ENCODE peak calls at places on chromosomes 3 and 15, in five cellular contexts. X, T, V, Q and L are unnamed samples.

GRCh38 chr3:142501004-142501926 is 53.4 kb upstream of the XRN1 start:
- DNase-seq in X (peak; percentile 52), T (no peak), V (no peak), Q (no peak), L (no peak)

GRCh38 chr3:57298041-57298440 is 5.6 kb upstream of the ASB14 start:
- DNase-seq in X (peak; percentile 27), T (no peak), V (no peak), Q (no peak), L (peak; percentile 5)

GRCh38 chr15:63186065-63186464 is 3.3 kb upstream of the RAB8B start:
- DNase-seq in X (peak; percentile 66), T (no peak), V (no peak), Q (no peak), L (peak; percentile 41)

GRCh38 chr3:57952208-57952631 is 56.0 kb upstream of the FLNB start:
- DNase-seq in X (peak; percentile 87), T (peak; percentile 13), V (peak; percentile 81), Q (no peak), L (peak; percentile 49)

GRCh38 chr15:95134306-95135100 is 903.1 kb downstream of the MCTP2 start:
- DNase-seq in X (no peak), T (no peak), V (no peak), Q (no peak), L (no peak)

GRCh38 chr3:192409838-192410683 is 317.3 kb downstream of the FGF12 start:
- DNase-seq in X (peak; percentile 45), T (no peak), V (peak; percentile 72), Q (no peak), L (no peak)

GRCh38 chr3:46095307-46095706 is 68.0 kb upstream of the XCR1 start:
- DNase-seq in X (no peak), T (no peak), V (no peak), Q (peak; percentile 90), L (no peak)

GRCh38 chr3:40308725-40309438 is 625 bp upstream of the EIF1B start:
- DNase-seq in X (no peak), T (no peak), V (no peak), Q (no peak), L (no peak)

GRCh38 chr3:13801361-13802214 is 78.3 kb downstream of the WNT7A start:
- DNase-seq in X (no peak), T (no peak), V (no peak), Q (no peak), L (no peak)

GRCh38 chr15:61828008-61828407 is 232.2 kb downstream of the VPS13C start:
- DNase-seq in X (peak; percentile 31), T (peak; percentile 47), V (peak; percentile 44), Q (no peak), L (peak; percentile 23)

GRCh38 chr3:171183042-171183441 is 156.5 kb upstream of the SLC2A2 start:
- DNase-seq in X (peak; percentile 61), T (peak; percentile 81), V (no peak), Q (no peak), L (peak; percentile 56)

GRCh38 chr3:82012775-82013174 is 251.3 kb upstream of the GBE1 start:
- DNase-seq in X (no peak), T (no peak), V (no peak), Q (no peak), L (no peak)

GRCh38 chr3:133254151-133254550 is 145.7 kb upstream of the BFSP2 start:
- DNase-seq in X (no peak), T (no peak), V (no peak), Q (no peak), L (no peak)

GRCh38 chr3:158782283-158782682 is 19.6 kb upstream of the MFSD1 start:
- DNase-seq in X (no peak), T (no peak), V (no peak), Q (no peak), L (no peak)

GRCh38 chr3:67389176-67389575 is 265.2 kb downstream of the SUCLG2 start:
- DNase-seq in X (no peak), T (no peak), V (no peak), Q (peak; percentile 40), L (no peak)

GRCh38 chr3:28915711-28916481 is 365.0 kb upstream of the RBMS3 start:
- DNase-seq in X (peak; percentile 59), T (no peak), V (peak; percentile 64), Q (no peak), L (no peak)

GRCh38 chr15:77001351-77001750 is 6.4 kb downstream of the PSTPIP1 start:
- DNase-seq in X (no peak), T (no peak), V (no peak), Q (no peak), L (no peak)

DNA sequence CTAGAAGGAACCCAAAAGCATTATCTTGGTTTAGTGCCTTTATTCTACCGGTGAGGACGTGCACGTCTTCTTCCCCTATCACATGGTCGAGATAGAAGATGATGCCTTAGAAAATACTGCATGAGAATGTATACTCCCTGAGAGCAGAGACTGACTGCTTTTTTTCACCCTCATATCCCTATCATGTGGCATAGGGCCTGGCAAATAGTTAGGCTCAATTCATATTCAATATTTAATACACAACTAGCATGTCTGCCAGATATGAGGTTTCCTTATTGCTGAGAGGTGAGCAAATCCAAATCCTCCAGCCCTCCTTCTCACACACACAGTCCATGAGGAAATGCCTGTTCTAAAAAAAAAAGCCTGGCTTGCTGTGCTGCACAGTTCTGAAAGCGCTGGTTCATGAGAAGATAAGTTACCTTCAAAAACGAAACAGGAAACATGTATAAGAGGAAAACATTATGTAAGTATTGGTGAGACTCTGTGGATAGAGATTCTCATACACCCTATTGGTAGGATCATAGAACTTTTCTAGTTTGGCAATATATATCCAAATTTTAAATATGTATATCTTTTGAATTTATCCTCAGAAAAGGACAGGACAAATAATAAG is 15.5 kb upstream of the ACAP2 start:
- DNase-seq in X (no peak), T (no peak), V (no peak), Q (no peak), L (no peak)
- TF ChIP-seq JUNB in X (no peak), T (no peak), V (no peak), Q (no peak), L (no peak)

GRCh38 chr3:72082776-72083477 is 298.0 kb upstream of the PROK2 start:
- DNase-seq in X (no peak), T (peak; percentile 18), V (no peak), Q (no peak), L (no peak)
- TF ChIP-seq JUNB in X (no peak), T (no peak), V (no peak), Q (peak; percentile 1), L (no peak)

GRCh38 chr3:121153851-121154250 is 245.8 kb downstream of the STXBP5L start:
- DNase-seq in X (no peak), T (no peak), V (peak; percentile 27), Q (no peak), L (no peak)
- TF ChIP-seq JUNB in X (no peak), T (no peak), V (no peak), Q (no peak), L (no peak)

DNA sequence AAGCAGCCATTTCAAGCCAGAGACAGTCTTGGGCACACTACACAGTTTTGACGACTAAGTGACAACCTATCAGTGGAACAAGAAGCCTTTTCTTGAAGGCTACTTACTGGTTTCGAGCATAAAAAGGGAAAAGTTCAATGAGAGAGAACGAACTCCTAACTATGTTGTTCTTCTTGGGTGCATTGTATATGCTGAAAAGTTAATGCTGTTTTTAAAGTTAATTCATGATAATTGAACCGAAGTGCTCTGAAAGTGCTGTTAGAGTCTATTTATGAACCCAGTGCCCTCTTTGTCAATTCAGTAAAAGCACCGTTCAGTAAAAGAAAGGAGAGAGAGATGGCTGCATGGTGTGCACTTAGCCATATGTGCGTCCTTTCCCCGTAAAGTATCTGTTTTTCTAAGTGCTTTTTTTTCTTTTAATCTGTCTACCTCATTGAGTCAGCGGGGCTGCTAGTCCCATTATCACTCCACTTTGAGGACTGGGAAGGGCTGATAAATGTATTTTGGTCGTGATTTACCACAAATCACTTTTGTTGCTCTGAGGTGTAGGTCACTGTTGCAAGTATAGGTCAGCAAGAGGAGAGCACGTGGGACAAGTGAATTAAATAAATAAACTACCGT is 380.7 kb upstream of the GOLIM4 start:
- DNase-seq in X (no peak), T (no peak), V (no peak), Q (no peak), L (no peak)
- TF ChIP-seq JUNB in X (no peak), T (no peak), V (no peak), Q (no peak), L (no peak)

DNA sequence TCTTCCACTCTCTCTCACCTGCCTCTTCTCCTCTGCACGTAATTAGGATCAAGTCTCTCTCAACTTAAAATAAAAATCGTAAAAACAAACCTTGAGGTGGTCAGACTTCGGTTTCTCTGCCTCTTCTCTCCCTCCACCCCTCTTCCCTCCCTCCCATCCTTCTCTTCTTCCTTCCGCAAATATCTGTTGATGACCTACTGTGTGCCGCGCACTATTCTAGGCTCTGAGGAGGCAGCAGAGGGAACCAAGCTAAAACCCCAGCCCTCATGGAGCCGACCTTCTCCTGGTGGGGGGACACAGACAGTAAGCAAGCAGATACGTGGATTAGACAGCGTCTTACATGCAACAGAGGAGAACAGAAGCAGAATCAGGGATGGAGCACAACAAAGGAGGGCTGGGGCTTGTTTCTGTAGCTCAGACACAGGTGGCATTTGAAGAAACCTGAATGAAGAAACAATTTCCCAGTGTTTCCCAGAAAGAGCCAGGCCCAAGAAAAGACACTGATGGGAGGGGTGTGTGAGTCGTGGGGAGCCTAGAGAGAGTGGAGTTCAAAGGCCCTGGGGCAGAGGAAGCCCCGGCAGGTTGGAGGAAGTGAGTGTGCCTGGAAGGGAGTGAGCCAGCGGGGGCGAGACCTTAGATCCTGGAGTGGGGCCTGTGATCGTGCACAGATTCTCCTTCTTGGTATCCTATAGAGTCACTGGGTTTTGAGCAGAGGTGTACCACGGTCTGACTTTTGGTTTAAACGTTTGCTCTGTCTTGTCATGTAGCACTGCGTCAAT is 80.5 kb downstream of the TOP2B start:
- DNase-seq in X (no peak), T (no peak), V (no peak), Q (no peak), L (no peak)
- TF ChIP-seq JUNB in X (no peak), T (no peak), V (no peak), Q (no peak), L (no peak)

DNA sequence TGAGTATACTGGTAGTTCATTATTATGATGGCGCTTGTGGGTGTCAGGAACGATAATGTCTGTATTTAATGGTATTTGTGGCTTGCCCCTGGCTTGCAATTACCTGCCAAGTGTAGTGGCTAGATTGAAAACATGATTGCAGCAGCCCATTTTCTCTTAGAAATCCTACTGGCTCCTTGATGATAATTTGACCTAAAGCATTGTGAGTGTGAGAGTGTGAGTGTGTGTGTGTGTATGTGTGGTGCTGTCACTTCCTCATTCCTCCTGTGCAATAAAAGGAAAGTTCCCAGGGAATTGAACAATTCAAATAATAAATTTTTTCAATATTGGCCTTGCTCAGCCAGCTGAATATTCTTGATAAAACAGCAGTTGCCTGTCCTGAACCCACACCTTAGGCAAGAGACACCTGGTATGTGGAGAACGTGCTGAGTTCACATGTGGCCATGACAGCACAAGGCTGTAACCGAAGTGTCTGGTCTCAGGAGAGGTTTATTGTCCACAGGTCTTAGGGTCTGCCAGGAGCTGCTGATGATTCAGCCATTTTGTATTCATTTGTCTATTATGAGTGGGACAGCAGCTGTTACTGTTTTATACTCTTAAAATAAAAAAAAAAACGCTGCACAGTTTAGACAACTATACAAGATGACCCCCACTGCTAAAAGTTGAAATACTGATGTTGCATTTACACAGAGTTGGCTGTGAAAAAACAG is 193.2 kb downstream of the CD47 start:
- DNase-seq in X (no peak), T (no peak), V (no peak), Q (no peak), L (no peak)
- TF ChIP-seq JUNB in X (no peak), T (no peak), V (no peak), Q (no peak), L (no peak)

GRCh38 chr3:147651107-147651506 is 241.9 kb downstream of the ZIC1 start:
- DNase-seq in X (no peak), T (no peak), V (no peak), Q (no peak), L (no peak)
- TF ChIP-seq JUNB in X (no peak), T (no peak), V (no peak), Q (no peak), L (no peak)